ENCODE peak calls at places on chromosomes 7 and 10, in six cellular contexts. One of them, this sample, is unnamed.

GRCh38 chr10:49170632-49171325 is 17.4 kb downstream of the TMEM273 start:
- DNase-seq in substantia nigra: no peak
- DNase-seq in NCI-H1105: no peak
- DNase-seq in Daoy: no peak
- DNase-seq in AG04450: no peak
- DNase-seq in activated naive CD4-positive, alpha-beta T cell treated with Interleukin-2 at 50 U/mL for 16 hours: no peak
- DNase-seq in this sample: no peak

GRCh38 chr10:7787150-7787856 is 490 bp downstream of the KIN start:
- DNase-seq in substantia nigra: no peak
- DNase-seq in NCI-H1105: no peak
- DNase-seq in Daoy: peak
- DNase-seq in AG04450: no peak
- DNase-seq in activated naive CD4-positive, alpha-beta T cell treated with Interleukin-2 at 50 U/mL for 16 hours: peak
- DNase-seq in this sample: no peak

GRCh38 chr10:132548106-132548823 is 10.7 kb downstream of the INPP5A start:
- DNase-seq in substantia nigra: no peak
- DNase-seq in NCI-H1105: no peak
- DNase-seq in Daoy: no peak
- DNase-seq in AG04450: no peak
- DNase-seq in activated naive CD4-positive, alpha-beta T cell treated with Interleukin-2 at 50 U/mL for 16 hours: no peak
- DNase-seq in this sample: no peak

GRCh38 chr7:127983804-127984332 is 47.4 kb downstream of the LRRC4 start:
- DNase-seq in substantia nigra: no peak
- DNase-seq in NCI-H1105: no peak
- DNase-seq in Daoy: peak
- DNase-seq in AG04450: no peak
- DNase-seq in activated naive CD4-positive, alpha-beta T cell treated with Interleukin-2 at 50 U/mL for 16 hours: no peak
- DNase-seq in this sample: no peak

GRCh38 chr10:124639206-124639605 is 105.0 kb downstream of the FAM53B start:
- DNase-seq in substantia nigra: no peak
- DNase-seq in NCI-H1105: no peak
- DNase-seq in Daoy: no peak
- DNase-seq in AG04450: no peak
- DNase-seq in activated naive CD4-positive, alpha-beta T cell treated with Interleukin-2 at 50 U/mL for 16 hours: no peak
- DNase-seq in this sample: no peak

GRCh38 chr7:92693519-92693918 is 103.3 kb upstream of the FAM133B start:
- DNase-seq in substantia nigra: no peak
- DNase-seq in NCI-H1105: no peak
- DNase-seq in Daoy: no peak
- DNase-seq in AG04450: no peak
- DNase-seq in activated naive CD4-positive, alpha-beta T cell treated with Interleukin-2 at 50 U/mL for 16 hours: no peak
- DNase-seq in this sample: no peak

GRCh38 chr7:155342313-155342712 is 44.6 kb downstream of the INSIG1 start:
- DNase-seq in substantia nigra: no peak
- DNase-seq in NCI-H1105: no peak
- DNase-seq in Daoy: no peak
- DNase-seq in AG04450: no peak
- DNase-seq in activated naive CD4-positive, alpha-beta T cell treated with Interleukin-2 at 50 U/mL for 16 hours: no peak
- DNase-seq in this sample: no peak

GRCh38 chr10:13106387-13106786 is 6.4 kb downstream of the OPTN start:
- DNase-seq in substantia nigra: no peak
- DNase-seq in NCI-H1105: no peak
- DNase-seq in Daoy: no peak
- DNase-seq in AG04450: no peak
- DNase-seq in activated naive CD4-positive, alpha-beta T cell treated with Interleukin-2 at 50 U/mL for 16 hours: no peak
- DNase-seq in this sample: no peak

GRCh38 chr7:69622014-69622818 is 23.9 kb downstream of the AUTS2 start:
- DNase-seq in substantia nigra: no peak
- DNase-seq in NCI-H1105: no peak
- DNase-seq in Daoy: no peak
- DNase-seq in AG04450: no peak
- DNase-seq in activated naive CD4-positive, alpha-beta T cell treated with Interleukin-2 at 50 U/mL for 16 hours: no peak
- DNase-seq in this sample: no peak

GRCh38 chr7:55439627-55440026 is 74.5 kb downstream of the LANCL2 start:
- DNase-seq in substantia nigra: no peak
- DNase-seq in NCI-H1105: peak
- DNase-seq in Daoy: no peak
- DNase-seq in AG04450: no peak
- DNase-seq in activated naive CD4-positive, alpha-beta T cell treated with Interleukin-2 at 50 U/mL for 16 hours: no peak
- DNase-seq in this sample: peak

GRCh38 chr7:129792721-129793120 is 160.0 kb downstream of the UBE2H start:
- DNase-seq in substantia nigra: no peak
- DNase-seq in NCI-H1105: no peak
- DNase-seq in Daoy: no peak
- DNase-seq in AG04450: no peak
- DNase-seq in activated naive CD4-positive, alpha-beta T cell treated with Interleukin-2 at 50 U/mL for 16 hours: no peak
- DNase-seq in this sample: no peak

GRCh38 chr10:132845780-132846595 is 60.0 kb upstream of the NKX6-2 start:
- DNase-seq in substantia nigra: no peak
- DNase-seq in NCI-H1105: no peak
- DNase-seq in Daoy: no peak
- DNase-seq in AG04450: no peak
- DNase-seq in activated naive CD4-positive, alpha-beta T cell treated with Interleukin-2 at 50 U/mL for 16 hours: no peak
- DNase-seq in this sample: no peak

GRCh38 chr7:150481207-150481920 is 30.9 kb downstream of the GIMAP8 start:
- DNase-seq in substantia nigra: no peak
- DNase-seq in NCI-H1105: no peak
- DNase-seq in Daoy: no peak
- DNase-seq in AG04450: no peak
- DNase-seq in activated naive CD4-positive, alpha-beta T cell treated with Interleukin-2 at 50 U/mL for 16 hours: peak
- DNase-seq in this sample: no peak

This sample was measured in MG63.